ENCODE peak calls at places on chromosomes 7 and 10, in seven cellular contexts. R is bronchial epithelial cell, C is AG09319, P is GM23338, M is epithelial cell of esophagus, F is uterus, T is cardiac muscle cell. U is an unnamed sample.

GRCh38 chr10:77333610-77334340 is 303.8 kb downstream of the KCNMA1 start:
- DNase-seq in R (peak), C (no peak), P (no peak), M (peak), F (no peak), T (no peak), U (no peak)

GRCh38 chr7:12549106-12549505 is 21.4 kb upstream of the SCIN start:
- DNase-seq in R (no peak), C (no peak), P (no peak), M (peak), F (no peak), T (no peak), U (no peak)

GRCh38 chr10:78520737-78521430 is 487.2 kb downstream of the RPS24 start:
- DNase-seq in R (peak), C (no peak), P (peak), M (peak), F (no peak), T (peak), U (no peak)

GRCh38 chr10:76954838-76955237 is 682.8 kb downstream of the KCNMA1 start:
- DNase-seq in R (peak), C (no peak), P (no peak), M (no peak), F (no peak), T (no peak), U (no peak)

GRCh38 chr10:91007656-91008055 is 86.8 kb upstream of the ANKRD1 start:
- DNase-seq in R (no peak), C (no peak), P (no peak), M (no peak), F (no peak), T (no peak), U (no peak)

GRCh38 chr10:27701971-27702537 is 43.6 kb downstream of the MKX start:
- DNase-seq in R (no peak), C (no peak), P (peak), M (no peak), F (no peak), T (no peak), U (no peak)

GRCh38 chr10:35208536-35208935 is 81.9 kb downstream of the CREM start:
- DNase-seq in R (no peak), C (no peak), P (no peak), M (no peak), F (no peak), T (peak), U (no peak)

GRCh38 chr7:15158141-15158810 is 255.7 kb upstream of the DGKB start:
- DNase-seq in R (peak), C (no peak), P (no peak), M (peak), F (no peak), T (no peak), U (no peak)

GRCh38 chr10:131657318-131657984 is 243.4 kb upstream of the PPP2R2D start:
- DNase-seq in R (no peak), C (no peak), P (no peak), M (no peak), F (no peak), T (no peak), U (no peak)

GRCh38 chr7:42137431-42137830 is 99.6 kb downstream of the GLI3 start:
- DNase-seq in R (no peak), C (no peak), P (no peak), M (no peak), F (no peak), T (no peak), U (no peak)

GRCh38 chr7:67364441-67365017 is 367.9 kb downstream of the TYW1 start:
- DNase-seq in R (no peak), C (no peak), P (peak), M (no peak), F (no peak), T (no peak), U (no peak)

GRCh38 chr10:132697568-132698200 is 88.3 kb downstream of the NKX6-2 start:
- DNase-seq in R (no peak), C (no peak), P (no peak), M (no peak), F (no peak), T (no peak), U (no peak)

GRCh38 chr7:158549834-158550700 is 37.6 kb downstream of the PTPRN2 start:
- DNase-seq in R (no peak), C (no peak), P (no peak), M (no peak), F (no peak), T (no peak), U (no peak)

GRCh38 chr10:96470108-96470743 is 43.5 kb downstream of the TLL2 start:
- DNase-seq in R (peak), C (no peak), P (peak), M (peak), F (no peak), T (peak), U (no peak)

GRCh38 chr7:43650457-43651052 is 67.6 kb downstream of the STK17A start:
- DNase-seq in R (no peak), C (no peak), P (no peak), M (no peak), F (peak), T (peak), U (no peak)

GRCh38 chr7:104111294-104111693 is 96.5 kb downstream of the ORC5 start:
- DNase-seq in R (no peak), C (no peak), P (no peak), M (no peak), F (no peak), T (no peak), U (no peak)

GRCh38 chr10:126959431-126959830 is 54.2 kb downstream of the DOCK1 start:
- DNase-seq in R (no peak), C (no peak), P (no peak), M (no peak), F (no peak), T (no peak), U (no peak)

GRCh38 chr7:55240418-55241142 is 124.6 kb upstream of the LANCL2 start:
- DNase-seq in R (no peak), C (no peak), P (no peak), M (no peak), F (no peak), T (no peak), U (no peak)

GRCh38 chr10:114470956-114471905 is 66.9 kb upstream of the AFAP1L2 start:
- DNase-seq in R (peak), C (peak), P (peak), M (peak), F (peak), T (peak), U (peak)

GRCh38 chr7:78015574-78016260 is 217.1 kb downstream of the PHTF2 start:
- DNase-seq in R (no peak), C (no peak), P (no peak), M (no peak), F (no peak), T (peak), U (no peak)

GRCh38 chr10:133109736-133110532 is 22.2 kb downstream of the ADGRA1 start:
- DNase-seq in R (no peak), C (no peak), P (no peak), M (no peak), F (no peak), T (no peak), U (no peak)

GRCh38 chr7:53542164-53542563 is 506.7 kb downstream of the POM121L12 start:
- DNase-seq in R (no peak), C (no peak), P (no peak), M (no peak), F (no peak), T (no peak), U (no peak)

GRCh38 chr7:22572292-22572691 is 72.3 kb upstream of the STEAP1B start:
- DNase-seq in R (no peak), C (peak), P (no peak), M (peak), F (no peak), T (no peak), U (no peak)

GRCh38 chr7:80843018-80843671 is 75.7 kb downstream of the SEMA3C start:
- DNase-seq in R (no peak), C (no peak), P (no peak), M (no peak), F (no peak), T (no peak), U (no peak)

GRCh38 chr10:3126741-3127342 is 45.7 kb downstream of the PITRM1 start:
- DNase-seq in R (no peak), C (no peak), P (no peak), M (peak), F (no peak), T (peak), U (no peak)

GRCh38 chr10:69315610-69316312 is 37.5 kb downstream of the HK1 start:
- DNase-seq in R (no peak), C (no peak), P (no peak), M (no peak), F (no peak), T (no peak), U (no peak)

GRCh38 chr10:7035111-7035761 is 375.6 kb downstream of the SFMBT2 start:
- DNase-seq in R (no peak), C (no peak), P (no peak), M (no peak), F (no peak), T (no peak), U (peak)

GRCh38 chr7:40234046-40234445 is 99.2 kb downstream of the SUGCT start:
- DNase-seq in R (no peak), C (no peak), P (peak), M (no peak), F (no peak), T (no peak), U (no peak)

GRCh38 chr10:1678084-1678483 is 59.2 kb downstream of the ADARB2 start:
- DNase-seq in R (no peak), C (no peak), P (no peak), M (no peak), F (no peak), T (no peak), U (no peak)

GRCh38 chr10:73965890-73966768 is 31.8 kb upstream of the VCL start:
- DNase-seq in R (peak), C (peak), P (peak), M (peak), F (peak), T (peak), U (no peak)

GRCh38 chr7:50268223-50268622 is 36.3 kb upstream of the IKZF1 start:
- DNase-seq in R (no peak), C (no peak), P (no peak), M (no peak), F (no peak), T (no peak), U (no peak)
- TF ChIP-seq CTCF in R (no peak), C (no peak), P (peak), M (no peak), F (no peak), T (no peak), U (no peak)

DNA sequence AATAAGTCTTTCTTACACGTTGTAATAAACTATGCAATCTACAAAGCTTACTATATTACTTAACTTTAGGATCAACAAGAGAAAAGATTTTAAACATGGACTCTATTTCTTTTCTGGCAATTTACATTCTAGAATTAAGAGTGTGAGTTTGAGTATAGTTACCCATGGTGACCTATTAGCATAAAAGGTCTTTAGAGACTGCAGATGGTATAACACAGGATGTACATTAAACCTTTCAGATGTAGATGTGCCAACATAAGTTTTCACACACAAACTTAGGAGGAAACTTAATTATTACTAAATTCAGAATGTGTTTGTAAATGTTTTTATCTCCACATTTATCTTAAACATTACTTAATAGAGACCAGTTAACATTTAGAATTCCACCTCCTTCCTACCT is 54.1 kb downstream of the KCND2 start:
- DNase-seq in R (no peak), C (no peak), P (no peak), M (no peak), F (no peak), T (no peak), U (no peak)
- TF ChIP-seq CTCF in R (no peak), C (no peak), P (no peak), M (no peak), F (no peak), T (no peak), U (no peak)

GRCh38 chr10:121070671-121071070 is 219.5 kb downstream of the WDR11 start:
- DNase-seq in R (no peak), C (no peak), P (no peak), M (no peak), F (no peak), T (no peak), U (no peak)

GRCh38 chr10:121065330-121065729 is 214.2 kb downstream of the WDR11 start:
- DNase-seq in R (no peak), C (no peak), P (no peak), M (no peak), F (no peak), T (no peak), U (no peak)

GRCh38 chr10:121069061-121069850 is 218.1 kb downstream of the WDR11 start:
- DNase-seq in R (peak), C (no peak), P (no peak), M (peak), F (no peak), T (peak), U (no peak)

GRCh38 chr10:121073743-121074142 is 222.6 kb downstream of the WDR11 start:
- DNase-seq in R (no peak), C (no peak), P (no peak), M (no peak), F (no peak), T (no peak), U (no peak)

DNA sequence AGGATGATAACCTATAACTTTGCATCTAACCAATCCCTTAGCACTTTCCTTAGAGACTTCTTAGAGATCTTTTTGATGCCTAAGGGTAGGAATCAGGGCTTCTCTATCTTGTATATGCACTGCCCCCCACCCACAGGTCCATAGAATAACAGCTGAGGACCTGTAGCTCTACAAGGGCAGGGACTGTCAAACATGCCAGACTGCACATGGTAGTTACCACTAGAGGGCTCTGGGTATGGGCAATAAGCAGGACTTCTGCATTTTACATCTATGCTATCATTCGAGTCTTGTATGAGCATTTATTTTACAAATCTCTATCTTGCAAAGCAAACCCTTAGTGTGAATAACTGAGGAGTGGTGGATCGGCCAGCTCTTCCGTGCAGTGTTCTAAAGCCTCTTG is 219.1 kb downstream of the WDR11 start:
- DNase-seq in R (peak), C (no peak), P (peak), M (peak), F (no peak), T (peak), U (no peak)
- TF ChIP-seq CTCF in R (peak), C (no peak), P (peak), M (peak), F (no peak), T (no peak), U (no peak)

GRCh38 chr7:154856737-154857136 is 146.2 kb downstream of the PAXIP1 start:
- DNase-seq in R (no peak), C (no peak), P (no peak), M (no peak), F (no peak), T (no peak), U (no peak)
- TF ChIP-seq CTCF in R (no peak), C (no peak), P (no peak), M (no peak), F (no peak), T (no peak), U (no peak)

DNA sequence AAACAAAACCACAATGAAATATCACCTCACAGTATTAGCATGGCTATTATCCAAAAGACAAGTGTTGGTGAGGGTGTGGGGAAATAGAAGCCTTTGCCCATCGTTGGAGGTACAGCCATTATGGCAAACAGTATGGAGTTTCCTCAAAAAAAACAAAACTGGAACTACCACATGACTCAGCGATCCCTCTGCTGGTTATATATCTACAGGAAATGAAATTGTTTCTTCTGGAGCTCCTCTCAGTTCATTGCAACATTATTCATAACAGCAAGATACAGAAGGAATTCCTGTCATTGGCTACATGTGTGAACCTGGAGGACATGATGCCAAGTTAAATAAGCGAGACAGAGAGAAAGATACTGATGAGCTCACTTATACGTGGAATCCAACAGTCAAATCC is 2.4 kb upstream of the UBE3C start:
- DNase-seq in R (peak), C (peak), P (peak), M (peak), F (no peak), T (peak), U (no peak)
- TF ChIP-seq CTCF in R (peak), C (peak), P (peak), M (peak), F (no peak), T (peak), U (no peak)

GRCh38 chr10:101578803-101579515 is 9.1 kb downstream of the POLL start:
- DNase-seq in R (no peak), C (no peak), P (no peak), M (no peak), F (no peak), T (no peak), U (no peak)

GRCh38 chr10:101576229-101576863 is 11.7 kb downstream of the POLL start:
- DNase-seq in R (peak), C (peak), P (no peak), M (peak), F (no peak), T (no peak), U (no peak)

GRCh38 chr10:101579516-101579870 is 8.6 kb downstream of the POLL start:
- DNase-seq in R (no peak), C (no peak), P (no peak), M (no peak), F (no peak), T (no peak), U (no peak)

GRCh38 chr10:101577121-101577871 is 10.8 kb downstream of the POLL start:
- DNase-seq in R (no peak), C (no peak), P (no peak), M (no peak), F (no peak), T (no peak), U (no peak)

DNA sequence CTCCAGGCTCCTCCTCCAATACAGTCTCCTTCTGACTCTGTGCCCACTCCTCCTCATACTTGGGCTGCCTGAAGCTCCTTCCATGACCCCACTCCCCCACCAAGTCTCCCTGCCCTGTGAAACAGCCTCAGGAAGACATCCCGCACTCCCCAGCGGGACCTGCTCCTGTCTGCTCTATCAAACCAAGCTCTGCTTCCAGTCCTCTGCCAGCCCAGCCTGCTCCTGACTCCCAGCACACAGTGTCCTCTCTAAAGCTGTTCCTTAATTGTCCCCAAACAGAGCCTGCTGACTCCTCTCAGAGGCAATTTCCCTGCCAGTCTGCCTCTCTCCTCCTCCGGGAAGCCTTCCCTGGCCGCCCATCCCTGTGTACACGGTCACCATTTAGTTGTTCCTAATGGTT is 9.9 kb downstream of the POLL start:
- DNase-seq in R (no peak), C (no peak), P (no peak), M (no peak), F (no peak), T (no peak), U (no peak)
- TF ChIP-seq CTCF in R (no peak), C (no peak), P (no peak), M (no peak), F (no peak), T (no peak), U (no peak)

U was measured in natural killer cell.